ENCODE peak calls at places on chromosomes 11 and 22, in seven cellular contexts. U is K562, K is SK-N-SH, Z is HepG2, G is H1, P is HCT116, H is GM12878. D is an unnamed sample.

GRCh38 chr11:23370580-23371275 is 510.5 kb upstream of the CCDC179 start:
- DNase-seq in U (no peak), K (no peak), Z (no peak), G (no peak), P (no peak), H (no peak), D (no peak)

GRCh38 chr11:90250970-90251369 is 28.1 kb upstream of the CHORDC1 start:
- DNase-seq in U (no peak), K (no peak), Z (peak), G (no peak), P (no peak), H (no peak), D (no peak)

GRCh38 chr22:35384567-35384966 is 3.7 kb downstream of the HMOX1 start:
- DNase-seq in U (no peak), K (no peak), Z (no peak), G (no peak), P (no peak), H (no peak), D (no peak)

GRCh38 chr22:38943181-38943580 is 14.2 kb upstream of the APOBEC3A start:
- DNase-seq in U (no peak), K (no peak), Z (no peak), G (no peak), P (no peak), H (no peak), D (no peak)

GRCh38 chr11:10504490-10504889 is 36.5 kb downstream of the RNF141 start:
- DNase-seq in U (no peak), K (no peak), Z (no peak), G (no peak), P (no peak), H (no peak), D (no peak)

GRCh38 chr11:104402812-104403521 is 239.0 kb upstream of the PDGFD start:
- DNase-seq in U (no peak), K (no peak), Z (no peak), G (peak), P (no peak), H (no peak), D (no peak)

GRCh38 chr11:118918128-118918685 is 7.5 kb downstream of the BCL9L start:
- DNase-seq in U (peak), K (peak), Z (peak), G (no peak), P (no peak), H (no peak), D (no peak)

GRCh38 chr11:114281388-114281956 is 14.7 kb upstream of the NNMT start:
- DNase-seq in U (no peak), K (no peak), Z (no peak), G (no peak), P (no peak), H (no peak), D (no peak)

GRCh38 chr11:62539238-62539925 is 7.2 kb downstream of the AHNAK start:
- DNase-seq in U (peak), K (peak), Z (no peak), G (no peak), P (no peak), H (no peak), D (no peak)

GRCh38 chr11:28223577-28223976 is 115.4 kb downstream of the METTL15 start:
- DNase-seq in U (no peak), K (no peak), Z (no peak), G (no peak), P (no peak), H (peak), D (no peak)

GRCh38 chr22:26975381-26975780 is 318.0 kb downstream of the MIAT start:
- DNase-seq in U (no peak), K (no peak), Z (no peak), G (no peak), P (no peak), H (no peak), D (no peak)

GRCh38 chr11:91100432-91100831 is 877.6 kb upstream of the CHORDC1 start:
- DNase-seq in U (no peak), K (no peak), Z (no peak), G (no peak), P (no peak), H (no peak), D (no peak)

GRCh38 chr11:43518407-43519165 is 159.9 kb downstream of the TTC17 start:
- DNase-seq in U (no peak), K (no peak), Z (no peak), G (no peak), P (no peak), H (no peak), D (no peak)

GRCh38 chr11:36035999-36036398 is 92.1 kb downstream of the LDLRAD3 start:
- DNase-seq in U (no peak), K (no peak), Z (no peak), G (no peak), P (no peak), H (no peak), D (no peak)

GRCh38 chr11:99424313-99425084 is 403.8 kb downstream of the CNTN5 start:
- DNase-seq in U (no peak), K (no peak), Z (no peak), G (no peak), P (no peak), H (no peak), D (no peak)

GRCh38 chr11:117627259-117627658 is 169.8 kb downstream of the DSCAML1 start:
- DNase-seq in U (no peak), K (no peak), Z (no peak), G (no peak), P (no peak), H (no peak), D (no peak)

GRCh38 chr22:19892249-19892879 is 37.7 kb upstream of the GNB1L start:
- DNase-seq in U (peak), K (peak), Z (peak), G (no peak), P (no peak), H (no peak), D (no peak)

GRCh38 chr11:102518296-102519094 is 12.1 kb downstream of the MMP7 start:
- DNase-seq in U (no peak), K (no peak), Z (no peak), G (no peak), P (no peak), H (no peak), D (no peak)

GRCh38 chr22:37907036-37907954 is 1.2 kb downstream of the MICALL1 start:
- DNase-seq in U (no peak), K (no peak), Z (no peak), G (no peak), P (no peak), H (no peak), D (no peak)

GRCh38 chr11:85955531-85955930 is 100.3 kb downstream of the CCDC83 start:
- DNase-seq in U (no peak), K (no peak), Z (no peak), G (no peak), P (no peak), H (no peak), D (no peak)

GRCh38 chr11:14081541-14082211 is 119.2 kb downstream of the SPON1 start:
- DNase-seq in U (no peak), K (no peak), Z (no peak), G (no peak), P (no peak), H (no peak), D (no peak)

GRCh38 chr22:36166086-36166485 is 5.5 kb upstream of the APOL3 start:
- DNase-seq in U (no peak), K (no peak), Z (no peak), G (no peak), P (no peak), H (no peak), D (no peak)

GRCh38 chr11:10484461-10485180 is 29.6 kb downstream of the AMPD3 start:
- DNase-seq in U (no peak), K (no peak), Z (no peak), G (no peak), P (no peak), H (no peak), D (no peak)

GRCh38 chr11:111961389-111962300 is 24.5 kb downstream of the DIXDC1 start:
- DNase-seq in U (no peak), K (no peak), Z (no peak), G (no peak), P (no peak), H (no peak), D (no peak)

GRCh38 chr11:133710241-133710640 is 135.1 kb downstream of the SPATA19 start:
- DNase-seq in U (no peak), K (no peak), Z (no peak), G (no peak), P (no peak), H (no peak), D (no peak)

GRCh38 chr11:93734427-93735222 is 6.7 kb downstream of the TAF1D start:
- DNase-seq in U (no peak), K (no peak), Z (no peak), G (no peak), P (no peak), H (no peak), D (no peak)

GRCh38 chr22:31278643-31279326 is 13.5 kb downstream of the PIK3IP1 start:
- DNase-seq in U (no peak), K (no peak), Z (no peak), G (no peak), P (no peak), H (no peak), D (no peak)

GRCh38 chr11:108906329-108906728 is 241.5 kb downstream of the DDX10 start:
- DNase-seq in U (no peak), K (peak), Z (peak), G (no peak), P (no peak), H (no peak), D (no peak)

GRCh38 chr11:59878482-59878881 is at the start of gene OOSP3:
- DNase-seq in U (no peak), K (no peak), Z (no peak), G (no peak), P (no peak), H (no peak), D (no peak)

GRCh38 chr11:12147827-12148226 is 37.4 kb downstream of the MICAL2 start:
- DNase-seq in U (no peak), K (no peak), Z (no peak), G (no peak), P (no peak), H (no peak), D (no peak)

GRCh38 chr11:132719684-132720083 is 812.6 kb downstream of the OPCML start:
- DNase-seq in U (no peak), K (no peak), Z (no peak), G (no peak), P (no peak), H (no peak), D (no peak)

GRCh38 chr22:21026783-21027692 is 5.3 kb downstream of the SLC7A4 start:
- DNase-seq in U (no peak), K (no peak), Z (no peak), G (no peak), P (no peak), H (no peak), D (no peak)

GRCh38 chr11:7490535-7490934 is 5.2 kb downstream of the OLFML1 start:
- DNase-seq in U (no peak), K (no peak), Z (no peak), G (no peak), P (no peak), H (no peak), D (no peak)

GRCh38 chr11:75603791-75604736 is 42.0 kb downstream of the SERPINH1 start:
- DNase-seq in U (no peak), K (no peak), Z (no peak), G (no peak), P (no peak), H (no peak), D (no peak)

GRCh38 chr11:64864135-64864472 is 14.3 kb downstream of the EHD1 start:
- DNase-seq in U (no peak), K (no peak), Z (no peak), G (no peak), P (no peak), H (no peak), D (no peak)

GRCh38 chr11:75084883-75085282 is 11.8 kb downstream of the OR2AT4 start:
- DNase-seq in U (no peak), K (no peak), Z (no peak), G (no peak), P (no peak), H (no peak), D (no peak)

GRCh38 chr11:134361661-134362060 is 29.9 kb downstream of the GLB1L2 start:
- DNase-seq in U (no peak), K (no peak), Z (no peak), G (no peak), P (no peak), H (no peak), D (no peak)

DNA sequence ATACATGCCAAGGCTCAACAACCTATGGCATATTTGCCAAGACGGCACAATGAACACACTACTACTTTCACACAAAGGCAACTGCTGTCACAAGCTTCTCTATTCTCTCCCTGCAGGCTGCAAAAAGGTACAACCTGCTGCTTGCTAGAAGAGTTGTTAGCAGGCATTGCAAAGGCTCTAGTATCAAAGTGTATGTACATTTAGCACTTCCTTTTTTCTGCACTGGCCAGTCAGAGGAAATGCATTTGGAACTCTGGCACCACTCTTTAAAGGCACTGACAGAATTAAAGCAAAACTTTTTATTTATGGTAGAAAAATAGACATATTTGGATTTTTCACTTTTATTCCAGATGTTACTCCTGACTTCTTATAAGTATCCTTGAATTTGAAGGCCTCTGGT is 125.9 kb downstream of the CWF19L2 start:
- DNase-seq in U (no peak), K (no peak), Z (no peak), G (no peak), P (no peak), H (no peak), D (no peak)
- TF ChIP-seq JUND in U (no peak), K (no peak), Z (no peak), G (no peak), P (no peak), H (no peak), D (no peak)

GRCh38 chr11:1371026-1371325 is 18.8 kb upstream of the BRSK2 start:
- DNase-seq in U (no peak), K (peak), Z (no peak), G (no peak), P (no peak), H (no peak), D (no peak)

GRCh38 chr11:1372660-1373059 is 17.1 kb upstream of the BRSK2 start:
- DNase-seq in U (no peak), K (no peak), Z (peak), G (no peak), P (no peak), H (no peak), D (no peak)

GRCh38 chr11:1370186-1371025 is 19.3 kb upstream of the BRSK2 start:
- DNase-seq in U (no peak), K (peak), Z (no peak), G (no peak), P (no peak), H (no peak), D (no peak)

GRCh38 chr11:1371836-1372465 is 17.8 kb upstream of the BRSK2 start:
- DNase-seq in U (no peak), K (peak), Z (no peak), G (no peak), P (no peak), H (no peak), D (no peak)

DNA sequence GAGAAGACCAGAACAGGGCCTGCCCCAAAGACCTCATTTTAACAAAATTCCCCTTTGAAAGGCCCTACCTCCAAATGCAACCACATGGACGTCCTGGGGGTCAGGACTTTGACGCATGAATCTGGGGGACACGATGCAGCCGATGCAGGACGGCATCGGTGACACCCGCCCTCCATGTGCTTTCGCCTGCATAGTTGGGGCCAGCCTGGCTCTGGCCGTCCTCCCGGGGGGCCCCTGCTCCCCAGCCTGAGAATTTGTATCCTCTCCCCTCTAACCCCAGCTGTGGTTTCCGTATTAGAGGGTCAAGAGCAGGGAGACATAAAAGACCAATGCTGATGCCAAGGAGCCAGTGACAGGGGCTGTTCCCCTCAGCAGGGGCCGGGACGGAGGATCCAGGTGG is 18.4 kb upstream of the BRSK2 start:
- DNase-seq in U (no peak), K (peak), Z (no peak), G (no peak), P (no peak), H (no peak), D (no peak)
- TF ChIP-seq JUND in U (no peak), K (no peak), Z (no peak), G (no peak), P (no peak), H (no peak), D (no peak)

GRCh38 chr11:96127596-96127959 is 203.7 kb upstream of the MTMR2 start:
- DNase-seq in U (no peak), K (no peak), Z (no peak), G (no peak), P (no peak), H (no peak), D (no peak)
- TF ChIP-seq JUND in U (no peak), K (no peak), Z (no peak), G (no peak), P (no peak), H (no peak), D (no peak)

GRCh38 chr22:23537421-23537820 is 42.7 kb downstream of the IGLL1 start:
- DNase-seq in U (no peak), K (no peak), Z (no peak), G (no peak), P (no peak), H (no peak), D (no peak)
- TF ChIP-seq JUND in U (no peak), K (no peak), Z (no peak), G (no peak), P (no peak), H (no peak), D (no peak)

GRCh38 chr22:43085658-43086606 is 3.3 kb downstream of the TTLL1 start:
- DNase-seq in U (no peak), K (no peak), Z (no peak), G (no peak), P (no peak), H (peak), D (no peak)
- TF ChIP-seq JUND in U (no peak), K (no peak), Z (no peak), G (no peak), P (no peak), H (no peak), D (no peak)